ENCODE peak calls at places on chromosome X, in ten cellular contexts. Q, Y, I, M, G, V, C, D, J and K are unnamed samples. For H3K27me3, the result is how much of the 10 kb centered on the place peaks cover.

GRCh38 chrX:137051978-137052640 is 18.3 kb upstream of the GPR101 start:
- DNase-seq in Q (peak), Y (peak), I (peak), M (peak), G (peak), V (peak), C (peak), D (peak), J (peak), K (no peak)

GRCh38 chrX:11786862-11787261 is 28.8 kb downstream of the MSL3 start:
- DNase-seq in Q (no peak), Y (peak), I (no peak), M (no peak), G (no peak), V (no peak), C (no peak), D (no peak), J (no peak), K (no peak)

GRCh38 chrX:76796311-76796710 is 368.8 kb downstream of the MAGEE1 start:
- DNase-seq in Q (no peak), Y (no peak), I (no peak), M (no peak), G (no peak), V (no peak), C (no peak), D (no peak), J (no peak), K (no peak)

GRCh38 chrX:123846598-123847038 is 13.2 kb upstream of the XIAP start:
- DNase-seq in Q (peak), Y (peak), I (no peak), M (no peak), G (no peak), V (no peak), C (no peak), D (no peak), J (no peak), K (no peak)

GRCh38 chrX:49002091-49002935 is at the start of gene GRIPAP1:
- DNase-seq in Q (peak), Y (peak), I (peak), M (peak), G (peak), V (peak), C (peak), D (peak), J (peak), K (peak)

GRCh38 chrX:17456526-17456925 is 81.5 kb downstream of the NHS start:
- DNase-seq in Q (no peak), Y (no peak), I (no peak), M (no peak), G (no peak), V (no peak), C (no peak), D (no peak), J (no peak), K (no peak)

GRCh38 chrX:51395807-51396728 is 63.4 kb downstream of the NUDT10 start:
- DNase-seq in Q (peak), Y (no peak), I (no peak), M (peak), G (peak), V (peak), C (peak), D (peak), J (no peak), K (no peak)

GRCh38 chrX:69162466-69162865 is 2.8 kb downstream of the PJA1 start:
- DNase-seq in Q (no peak), Y (no peak), I (no peak), M (no peak), G (no peak), V (no peak), C (no peak), D (no peak), J (no peak), K (no peak)

GRCh38 chrX:68186552-68187262 is 246.6 kb downstream of the OPHN1 start:
- DNase-seq in Q (peak), Y (peak), I (no peak), M (no peak), G (no peak), V (no peak), C (no peak), D (no peak), J (no peak), K (no peak)

GRCh38 chrX:155535866-155536265 is 76.9 kb downstream of the TMLHE start:
- DNase-seq in Q (no peak), Y (peak), I (no peak), M (no peak), G (no peak), V (no peak), C (no peak), D (no peak), J (no peak), K (no peak)

GRCh38 chrX:150696836-150697235 is 3.6 kb downstream of the MTMR1 start:
- DNase-seq in Q (no peak), Y (no peak), I (no peak), M (no peak), G (no peak), V (no peak), C (no peak), D (no peak), J (no peak), K (no peak)

GRCh38 chrX:74534569-74535038 is 79.8 kb downstream of the RLIM start:
- DNase-seq in Q (no peak), Y (peak), I (no peak), M (no peak), G (no peak), V (no peak), C (no peak), D (no peak), J (no peak), K (no peak)

GRCh38 chrX:136191171-136191570 is 43.8 kb downstream of the FHL1 start:
- DNase-seq in Q (no peak), Y (no peak), I (no peak), M (no peak), G (no peak), V (no peak), C (no peak), D (no peak), J (no peak), K (peak)

GRCh38 chrX:101171883-101172400 is 47.6 kb upstream of the DRP2 start:
- DNase-seq in Q (no peak), Y (no peak), I (no peak), M (no peak), G (no peak), V (no peak), C (no peak), D (no peak), J (no peak), K (no peak)

GRCh38 chrX:63466690-63467089 is 115.6 kb upstream of the SPIN4 start:
- DNase-seq in Q (no peak), Y (no peak), I (no peak), M (no peak), G (no peak), V (no peak), C (no peak), D (no peak), J (no peak), K (no peak)

GRCh38 chrX:39309018-39309620 is 507.9 kb downstream of the MID1IP1 start:
- DNase-seq in Q (no peak), Y (no peak), I (peak), M (peak), G (no peak), V (no peak), C (no peak), D (no peak), J (no peak), K (no peak)

GRCh38 chrX:42955349-42955748 is 177.4 kb upstream of the PPP1R2C start:
- DNase-seq in Q (no peak), Y (no peak), I (no peak), M (no peak), G (no peak), V (no peak), C (no peak), D (no peak), J (no peak), K (no peak)

GRCh38 chrX:153878969-153879653 is 6.9 kb downstream of the L1CAM start:
- DNase-seq in Q (no peak), Y (no peak), I (no peak), M (no peak), G (no peak), V (peak), C (peak), D (no peak), J (no peak), K (no peak)
- H3K27me3 ChIP-seq in Q (under half), Y (under half), I (under half), M (under half), G (under half), V (half or more), C (under half), D (under half), J (under half), K (half or more)

GRCh38 chrX:55717521-55718497 is at the start of gene RRAGB:
- DNase-seq in Q (peak), Y (peak), I (peak), M (peak), G (peak), V (peak), C (peak), D (peak), J (peak), K (peak)
- TF ChIP-seq POLR2A in Q (peak), Y (no peak), I (peak), M (peak), G (no peak), V (peak), C (no peak), D (peak), J (peak), K (peak)

DNA sequence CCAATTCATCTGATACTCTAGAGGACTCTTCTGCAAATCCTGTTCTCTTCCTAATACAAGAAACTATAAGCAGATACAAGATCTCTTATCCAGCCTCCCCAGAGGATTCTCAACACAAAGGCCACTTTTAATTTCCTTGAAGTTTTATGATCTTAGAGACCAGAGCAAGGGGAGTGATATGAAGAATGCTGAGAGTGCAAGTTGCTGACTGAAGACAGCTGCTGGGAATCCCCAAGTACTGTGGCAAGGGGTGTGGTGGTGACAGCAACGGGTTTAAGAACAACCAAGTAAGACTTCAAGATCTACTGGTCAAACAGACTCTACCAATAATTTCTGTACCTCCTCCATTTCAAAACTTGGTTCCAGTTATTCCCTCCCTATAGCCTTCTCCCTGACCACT is 7.0 kb downstream of the AMMECR1 start:
- DNase-seq in Q (peak), Y (no peak), I (no peak), M (no peak), G (no peak), V (no peak), C (no peak), D (no peak), J (no peak), K (no peak)
- H3K27me3 ChIP-seq in Q (under half), Y (under half), I (under half), M (under half), G (under half), V (under half), C (under half), D (under half), J (under half), K (under half)

GRCh38 chrX:1537031-1537715 is at the start of gene P2RY8:
- DNase-seq in Q (peak), Y (no peak), I (peak), M (peak), G (peak), V (peak), C (peak), D (peak), J (peak), K (peak)
- TF ChIP-seq POLR2A in Q (no peak), Y (no peak), I (no peak), M (no peak), G (no peak), V (peak), C (no peak), D (peak), J (peak), K (no peak)

GRCh38 chrX:47234583-47234982 is 1.8 kb downstream of the USP11 start:
- DNase-seq in Q (no peak), Y (peak), I (no peak), M (no peak), G (no peak), V (no peak), C (no peak), D (no peak), J (no peak), K (no peak)

GRCh38 chrX:47232197-47232802 is 509 bp upstream of the USP11 start:
- DNase-seq in Q (no peak), Y (no peak), I (no peak), M (no peak), G (no peak), V (no peak), C (no peak), D (no peak), J (no peak), K (no peak)

GRCh38 chrX:47233333-47234113 is 714 bp downstream of the USP11 start:
- DNase-seq in Q (peak), Y (peak), I (peak), M (peak), G (peak), V (peak), C (peak), D (peak), J (peak), K (peak)

GRCh38 chrX:47232803-47233332 is at the start of gene USP11:
- DNase-seq in Q (peak), Y (peak), I (no peak), M (peak), G (peak), V (no peak), C (peak), D (no peak), J (peak), K (no peak)

DNA sequence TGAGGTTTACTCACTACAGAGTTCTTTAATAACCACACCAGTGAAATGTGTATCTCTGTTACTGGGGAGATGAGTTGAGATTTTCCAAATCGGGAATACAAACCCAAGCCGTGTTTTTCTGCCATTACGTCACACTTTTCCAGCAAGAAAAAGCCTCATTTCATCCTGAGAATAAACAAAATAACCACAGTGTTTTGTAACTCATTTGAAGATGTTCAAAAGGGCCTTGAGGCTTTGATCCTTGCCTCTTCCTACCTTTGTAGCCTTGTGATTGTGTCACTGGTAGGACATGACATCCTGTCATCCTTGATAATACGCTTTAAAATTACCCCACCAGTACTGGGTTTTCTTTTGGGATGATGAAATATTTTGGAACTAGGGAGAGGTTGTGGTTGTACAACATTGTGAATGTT is 2.9 kb downstream of the USP11 start:
- DNase-seq in Q (no peak), Y (peak), I (no peak), M (no peak), G (no peak), V (no peak), C (no peak), D (no peak), J (no peak), K (no peak)
- H3K27me3 ChIP-seq in Q (under half), Y (under half), I (under half), M (under half), G (under half), V (under half), C (under half), D (under half), J (under half), K (under half)

GRCh38 chrX:2875798-2876399 is 47.2 kb downstream of the GYG2 start:
- DNase-seq in Q (no peak), Y (no peak), I (no peak), M (no peak), G (no peak), V (no peak), C (no peak), D (no peak), J (no peak), K (no peak)
- TF ChIP-seq POLR2A in Q (no peak), Y (no peak), I (no peak), M (no peak), G (no peak), V (no peak), C (no peak), D (no peak), J (no peak), K (no peak)

DNA sequence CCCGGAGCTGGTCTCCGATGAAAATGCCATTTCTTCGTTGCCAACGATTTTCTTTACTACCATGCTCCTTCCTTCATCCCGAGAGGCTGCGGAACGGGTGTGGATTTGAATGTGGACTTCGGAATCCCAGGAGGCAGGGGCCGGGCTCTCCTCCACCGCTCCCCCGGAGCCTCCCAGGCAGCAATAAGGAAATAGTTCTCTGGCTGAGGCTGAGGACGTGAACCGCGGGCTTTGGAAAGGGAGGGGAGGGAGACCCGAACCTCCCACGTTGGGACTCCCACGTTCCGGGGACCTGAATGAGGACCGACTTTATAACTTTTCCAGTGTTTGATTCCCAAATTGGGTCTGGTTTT is 14.4 kb downstream of the SHOX start:
- DNase-seq in Q (no peak), Y (no peak), I (no peak), M (no peak), G (no peak), V (no peak), C (no peak), D (no peak), J (peak), K (no peak)
- H3K27me3 ChIP-seq in Q (under half), Y (under half), I (under half), M (under half), G (under half), V (under half), C (under half), D (under half), J (under half), K (under half)

GRCh38 chrX:41348551-41348950 is 14.6 kb downstream of the DDX3X start:
- DNase-seq in Q (no peak), Y (no peak), I (no peak), M (no peak), G (no peak), V (no peak), C (no peak), D (no peak), J (no peak), K (no peak)

GRCh38 chrX:41351923-41352322 is 18.0 kb downstream of the DDX3X start:
- DNase-seq in Q (no peak), Y (peak), I (no peak), M (no peak), G (no peak), V (no peak), C (no peak), D (no peak), J (no peak), K (no peak)

GRCh38 chrX:41352329-41352801 is 18.4 kb downstream of the DDX3X start:
- DNase-seq in Q (no peak), Y (no peak), I (no peak), M (no peak), G (no peak), V (no peak), C (no peak), D (no peak), J (no peak), K (no peak)

GRCh38 chrX:41350976-41351569 is 17.1 kb downstream of the DDX3X start:
- DNase-seq in Q (peak), Y (peak), I (no peak), M (no peak), G (no peak), V (no peak), C (no peak), D (no peak), J (no peak), K (no peak)

DNA sequence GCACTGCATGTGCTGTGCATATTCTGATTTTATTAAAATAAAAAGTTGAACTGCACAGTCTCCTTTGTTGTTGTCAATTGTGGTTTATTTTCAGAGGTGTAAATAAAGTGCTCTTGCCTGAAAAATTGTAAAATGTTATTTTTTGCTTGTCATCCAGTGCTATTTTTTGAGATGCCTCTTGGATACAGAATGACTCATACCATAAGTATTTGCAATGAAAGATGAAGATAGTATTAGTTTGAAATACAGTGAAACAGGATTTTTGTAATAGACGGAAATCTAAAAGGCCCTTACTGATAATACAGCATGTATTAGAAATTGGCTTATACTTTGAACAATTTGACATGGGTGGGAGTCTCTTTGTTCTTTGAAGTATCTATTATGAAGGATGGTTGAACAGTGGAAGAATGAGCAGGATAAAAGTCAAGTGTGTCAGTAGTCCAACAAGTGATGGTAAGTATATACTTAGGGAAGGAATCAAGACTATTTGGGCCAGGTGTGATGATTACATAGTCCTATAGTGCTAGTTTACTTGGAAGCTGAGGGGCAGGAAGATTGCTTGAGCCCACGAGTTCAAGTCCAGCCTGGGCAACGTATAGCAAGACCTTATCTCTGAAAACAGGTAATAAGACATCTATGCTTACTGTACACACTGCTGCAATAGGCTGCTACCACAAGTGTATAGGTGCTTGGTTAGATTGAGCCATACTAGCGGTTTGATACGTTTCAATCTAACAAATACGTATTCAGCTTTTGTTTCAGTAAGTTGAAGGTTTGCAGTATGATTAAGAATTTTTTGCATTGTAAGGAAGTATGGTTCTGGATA is 16.4 kb downstream of the DDX3X start:
- DNase-seq in Q (peak), Y (peak), I (no peak), M (no peak), G (no peak), V (no peak), C (no peak), D (no peak), J (no peak), K (no peak)
- TF ChIP-seq POLR2A in Q (peak), Y (peak), I (no peak), M (no peak), G (no peak), V (no peak), C (no peak), D (no peak), J (no peak), K (no peak)

GRCh38 chrX:646796-647195 is 16.2 kb downstream of the SHOX start:
- DNase-seq in Q (no peak), Y (no peak), I (no peak), M (no peak), G (no peak), V (no peak), C (no peak), D (no peak), J (no peak), K (no peak)

GRCh38 chrX:646228-646495 is 15.6 kb downstream of the SHOX start:
- DNase-seq in Q (no peak), Y (no peak), I (no peak), M (no peak), G (no peak), V (no peak), C (no peak), D (no peak), J (no peak), K (no peak)

GRCh38 chrX:642436-643210 is 12.0 kb downstream of the SHOX start:
- DNase-seq in Q (no peak), Y (no peak), I (no peak), M (no peak), G (no peak), V (no peak), C (no peak), D (no peak), J (no peak), K (no peak)

GRCh38 chrX:643911-644303 is 13.3 kb downstream of the SHOX start:
- DNase-seq in Q (no peak), Y (no peak), I (no peak), M (no peak), G (no peak), V (no peak), C (no peak), D (no peak), J (no peak), K (no peak)

DNA sequence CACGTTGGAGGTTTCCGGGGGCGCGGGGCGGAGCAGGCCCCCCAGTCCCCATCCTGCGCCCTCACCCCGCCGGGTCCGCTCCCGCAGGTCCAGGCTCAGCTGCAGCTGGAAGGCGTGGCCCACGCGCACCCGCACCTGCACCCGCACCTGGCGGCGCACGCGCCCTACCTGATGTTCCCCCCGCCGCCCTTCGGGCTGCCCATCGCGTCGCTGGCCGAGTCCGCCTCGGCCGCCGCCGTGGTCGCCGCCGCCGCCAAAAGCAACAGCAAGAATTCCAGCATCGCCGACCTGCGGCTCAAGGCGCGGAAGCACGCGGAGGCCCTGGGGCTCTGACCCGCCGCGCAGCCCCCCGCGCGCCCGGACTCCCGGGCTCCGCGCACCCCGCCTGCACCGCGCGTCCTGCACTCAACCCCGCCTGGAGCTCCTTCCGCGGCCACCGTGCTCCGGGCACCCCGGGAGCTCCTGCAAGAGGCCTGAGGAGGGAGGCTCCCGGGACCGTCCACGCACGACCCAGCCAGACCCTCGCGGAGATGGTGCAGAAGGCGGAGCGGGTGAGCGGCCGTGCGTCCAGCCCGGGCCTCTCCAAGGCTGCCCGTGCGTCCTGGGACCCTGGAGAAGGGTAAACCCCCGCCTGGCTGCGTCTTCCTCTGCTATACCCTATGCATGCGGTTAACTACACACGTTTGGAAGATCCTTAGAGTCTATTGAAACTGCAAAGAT is 13.9 kb downstream of the SHOX start:
- DNase-seq in Q (no peak), Y (no peak), I (no peak), M (no peak), G (no peak), V (no peak), C (no peak), D (no peak), J (no peak), K (no peak)
- H3K27me3 ChIP-seq in Q (under half), Y (under half), I (under half), M (under half), G (under half), V (under half), C (under half), D (under half), J (half or more), K (under half)